ENCODE peak calls at places on chromosomes 4 and X, in eight cellular contexts. Y, L, A, F, R, I, W and J are unnamed samples.

GRCh38 chr4:20544645-20545044 is 155.6 kb upstream of the PACRGL start:
- DNase-seq in Y (no peak), L (peak; percentile 41), A (no peak), F (no peak), R (peak; percentile 71), I (no peak), W (peak; percentile 42), J (no peak)

GRCh38 chr4:189124791-189125190 is 815.9 kb upstream of the FRG1 start:
- DNase-seq in Y (no peak), L (no peak), A (no peak), F (no peak), R (peak; percentile 24), I (no peak), W (no peak), J (no peak)

GRCh38 chr4:81621490-81621889 is 149.8 kb upstream of the RASGEF1B start:
- DNase-seq in Y (no peak), L (no peak), A (no peak), F (no peak), R (no peak), I (no peak), W (no peak), J (no peak)

GRCh38 chr4:184514121-184514988 is 40.0 kb upstream of the IRF2 start:
- DNase-seq in Y (peak; percentile 73), L (peak; percentile 91), A (peak; percentile 84), F (peak; percentile 65), R (peak; percentile 95), I (peak; percentile 88), W (no peak), J (peak; percentile 48)

GRCh38 chr4:4987656-4988055 is 31.6 kb downstream of the CYTL1 start:
- DNase-seq in Y (no peak), L (no peak), A (no peak), F (no peak), R (no peak), I (no peak), W (no peak), J (no peak)

GRCh38 chr4:73872331-73873108 is 3.3 kb downstream of the CXCL1 start:
- DNase-seq in Y (no peak), L (no peak), A (no peak), F (no peak), R (no peak), I (no peak), W (no peak), J (no peak)

GRCh38 chr4:70734168-70734954 is 12.6 kb downstream of the RUFY3 start:
- DNase-seq in Y (no peak), L (peak; percentile 60), A (no peak), F (no peak), R (peak; percentile 55), I (no peak), W (peak; percentile 18), J (peak; percentile 26)

GRCh38 chrX:140318306-140318705 is 186.6 kb downstream of the SOX3 start:
- DNase-seq in Y (no peak), L (peak; percentile 82), A (no peak), F (no peak), R (no peak), I (no peak), W (no peak), J (no peak)

GRCh38 chrX:112630187-112630586 is 49.6 kb downstream of the LHFPL1 start:
- DNase-seq in Y (no peak), L (peak; percentile 14), A (no peak), F (no peak), R (no peak), I (no peak), W (no peak), J (no peak)

GRCh38 chr4:143185253-143186107 is 763 bp downstream of the USP38 start:
- DNase-seq in Y (peak; percentile 56), L (peak; percentile 15), A (peak; percentile 54), F (no peak), R (peak; percentile 8), I (no peak), W (no peak), J (peak; percentile 16)

GRCh38 chrX:49242545-49243066 is 7.3 kb downstream of the CCDC22 start:
- DNase-seq in Y (no peak), L (no peak), A (no peak), F (no peak), R (no peak), I (no peak), W (no peak), J (no peak)

GRCh38 chrX:115345654-115346014 is 56.1 kb downstream of the LUZP4 start:
- DNase-seq in Y (no peak), L (peak; percentile 32), A (no peak), F (no peak), R (no peak), I (no peak), W (peak; percentile 68), J (no peak)
- H3K9me3 ChIP-seq in Y (no peaks in the 10 kb centered on the region), L (no peaks in the 10 kb centered on the region), A (no peaks in the 10 kb centered on the region), F (no peaks in the 10 kb centered on the region), R (no peaks in the 10 kb centered on the region), I (no peaks in the 10 kb centered on the region), W (no peaks in the 10 kb centered on the region), J (no peaks in the 10 kb centered on the region)

GRCh38 chr4:118762753-118763477 is 73.0 kb downstream of the SEC24D start:
- DNase-seq in Y (no peak), L (peak; percentile 68), A (no peak), F (no peak), R (no peak), I (no peak), W (no peak), J (no peak)
- H3K27ac ChIP-seq in Y (no peak overlapping the region), L (no peak overlapping the region), A (no peak overlapping the region), F (peak overlapping the region; percentile 86), R (peak overlapping the region; percentile 37), I (no peak overlapping the region), W (no peak overlapping the region), J (peak overlapping the region; percentile 81)

GRCh38 chr4:1789552-1789951 is 3.5 kb upstream of the FGFR3 start:
- DNase-seq in Y (no peak), L (no peak), A (no peak), F (no peak), R (no peak), I (no peak), W (no peak), J (no peak)

GRCh38 chr4:1785592-1785991 is 7.5 kb upstream of the FGFR3 start:
- DNase-seq in Y (no peak), L (no peak), A (no peak), F (no peak), R (no peak), I (no peak), W (no peak), J (no peak)

GRCh38 chr4:1786544-1787362 is 6.3 kb upstream of the FGFR3 start:
- DNase-seq in Y (no peak), L (no peak), A (no peak), F (no peak), R (no peak), I (no peak), W (no peak), J (no peak)

GRCh38 chr4:1788254-1788973 is 4.7 kb upstream of the FGFR3 start:
- DNase-seq in Y (no peak), L (no peak), A (no peak), F (no peak), R (no peak), I (no peak), W (no peak), J (no peak)

GRCh38 chr4:1787411-1788077 is 5.5 kb upstream of the FGFR3 start:
- DNase-seq in Y (no peak), L (no peak), A (no peak), F (no peak), R (no peak), I (no peak), W (no peak), J (no peak)
- H3K4me1 ChIP-seq in Y (peaks cover 2% of the 10 kb centered on the region), L (no peaks in the 10 kb centered on the region), A (no peaks in the 10 kb centered on the region), F (no peaks in the 10 kb centered on the region), R (no peaks in the 10 kb centered on the region), I (no peaks in the 10 kb centered on the region), W (peaks cover 38% of the 10 kb centered on the region), J (no peaks in the 10 kb centered on the region)

DNA sequence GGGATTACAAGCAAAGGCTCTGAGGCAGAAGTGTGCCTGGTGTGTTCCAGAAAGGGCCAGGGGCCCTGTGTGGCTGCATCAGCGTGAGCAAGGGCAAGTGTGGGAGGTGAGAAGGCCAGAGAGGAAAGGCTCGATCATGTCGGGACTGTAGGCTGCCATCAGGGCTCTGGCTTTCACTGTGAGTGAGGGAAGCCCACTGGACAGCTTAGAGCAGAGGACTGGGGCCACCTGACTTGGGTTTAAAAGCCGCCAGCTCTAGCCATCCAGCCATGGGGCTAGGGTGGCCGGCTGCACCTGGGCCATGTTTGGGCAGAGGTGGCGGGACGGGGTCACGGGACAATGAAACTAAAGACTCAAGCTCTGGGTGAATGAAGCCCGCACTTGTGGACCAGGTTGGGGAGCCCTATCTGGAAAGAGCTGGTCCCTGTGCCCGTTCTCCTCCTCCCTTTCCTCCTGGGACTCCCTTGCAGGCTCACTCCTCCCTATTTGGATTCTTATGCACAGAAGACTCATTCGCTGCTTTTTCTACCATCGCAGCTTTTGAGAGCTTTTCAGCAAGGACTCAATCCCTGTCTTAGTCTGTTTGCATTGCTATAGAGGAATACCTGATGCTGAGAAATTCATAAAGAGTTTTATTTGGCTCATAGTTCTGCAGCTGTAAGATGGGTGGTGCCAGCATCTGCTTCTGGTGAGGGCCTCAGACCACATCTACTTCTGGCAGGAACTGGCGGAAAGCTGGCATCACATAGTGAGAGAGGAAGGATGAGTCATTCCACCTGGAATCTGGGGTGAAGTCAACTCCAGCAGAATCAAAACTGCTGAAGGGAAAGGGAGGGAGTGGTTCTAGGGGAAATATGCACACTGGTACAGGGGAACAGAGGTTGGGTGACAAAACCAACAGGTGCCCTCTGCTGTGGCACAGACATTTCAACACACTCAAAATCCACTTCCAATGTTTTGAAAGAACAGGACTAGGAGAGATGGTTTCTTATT is 15.3 kb downstream of the CTAG1B start:
- DNase-seq in Y (no peak), L (peak; percentile 81), A (no peak), F (peak; percentile 32), R (peak; percentile 57), I (no peak), W (no peak), J (no peak)
- H3K9me3 ChIP-seq in Y (no peaks in the 10 kb centered on the region), L (no peaks in the 10 kb centered on the region), A (no peaks in the 10 kb centered on the region), F (no peaks in the 10 kb centered on the region), R (peaks cover 3% of the 10 kb centered on the region), I (no peaks in the 10 kb centered on the region), W (no peaks in the 10 kb centered on the region), J (no peaks in the 10 kb centered on the region)